ENCODE peak calls at places on chromosome 11, in eight cellular contexts. One of them, this sample, is unnamed. For H3K9me3, the result is how much of the 10 kb centered on the place peaks cover.

GRCh38 chr11:38095268-38095667 is 1497.2 kb upstream of the RAG2 start:
- DNase-seq in HCT116: no peak
- DNase-seq in tibial artery: no peak
- DNase-seq in neural progenitor cell: no peak
- DNase-seq in fibroblast of lung: no peak
- DNase-seq in IMR-90: no peak
- DNase-seq in body of pancreas: no peak
- DNase-seq in ovary: no peak
- DNase-seq in this sample: no peak

GRCh38 chr11:109075976-109076375 is 346.0 kb upstream of the C11orf87 start:
- DNase-seq in HCT116: no peak
- DNase-seq in tibial artery: no peak
- DNase-seq in neural progenitor cell: no peak
- DNase-seq in body of pancreas: no peak
- DNase-seq in ovary: no peak
- DNase-seq in IMR-90: no peak
- DNase-seq in fibroblast of lung: no peak
- DNase-seq in this sample: no peak

GRCh38 chr11:57792060-57792541 is 30.5 kb downstream of the CTNND1 start:
- DNase-seq in HCT116: no peak
- DNase-seq in IMR-90: peak
- DNase-seq in ovary: no peak
- DNase-seq in body of pancreas: no peak
- DNase-seq in neural progenitor cell: no peak
- DNase-seq in fibroblast of lung: peak
- DNase-seq in tibial artery: peak
- DNase-seq in this sample: peak

GRCh38 chr11:46223252-46223513 is 54.3 kb upstream of the CREB3L1 start:
- DNase-seq in IMR-90: no peak
- DNase-seq in body of pancreas: no peak
- DNase-seq in HCT116: no peak
- DNase-seq in ovary: no peak
- DNase-seq in neural progenitor cell: no peak
- DNase-seq in fibroblast of lung: no peak
- DNase-seq in tibial artery: no peak
- DNase-seq in this sample: no peak

GRCh38 chr11:8793114-8793777 is 110.7 kb downstream of the RPL27A start:
- DNase-seq in neural progenitor cell: no peak
- DNase-seq in body of pancreas: no peak
- DNase-seq in fibroblast of lung: peak
- DNase-seq in HCT116: no peak
- DNase-seq in IMR-90: peak
- DNase-seq in tibial artery: no peak
- DNase-seq in ovary: no peak
- DNase-seq in this sample: no peak

GRCh38 chr11:70891844-70892380 is 360.5 kb downstream of the SHANK2 start:
- DNase-seq in HCT116: no peak
- DNase-seq in tibial artery: no peak
- DNase-seq in neural progenitor cell: no peak
- DNase-seq in IMR-90: no peak
- DNase-seq in body of pancreas: no peak
- DNase-seq in ovary: no peak
- DNase-seq in fibroblast of lung: no peak
- DNase-seq in this sample: peak

GRCh38 chr11:128400382-128401203 is 186.8 kb downstream of the ETS1 start:
- DNase-seq in ovary: no peak
- DNase-seq in HCT116: no peak
- DNase-seq in body of pancreas: no peak
- DNase-seq in neural progenitor cell: no peak
- DNase-seq in IMR-90: peak
- DNase-seq in fibroblast of lung: peak
- DNase-seq in tibial artery: no peak
- DNase-seq in this sample: no peak

GRCh38 chr11:102400603-102401002 is 52.0 kb downstream of the TMEM123 start:
- DNase-seq in ovary: no peak
- DNase-seq in body of pancreas: no peak
- DNase-seq in tibial artery: no peak
- DNase-seq in neural progenitor cell: no peak
- DNase-seq in IMR-90: no peak
- DNase-seq in fibroblast of lung: no peak
- DNase-seq in HCT116: no peak
- DNase-seq in this sample: no peak

GRCh38 chr11:122843281-122844150 is 5.2 kb downstream of the CRTAM start:
- DNase-seq in IMR-90: no peak
- DNase-seq in ovary: no peak
- DNase-seq in HCT116: no peak
- DNase-seq in tibial artery: no peak
- DNase-seq in neural progenitor cell: no peak
- DNase-seq in body of pancreas: no peak
- DNase-seq in fibroblast of lung: no peak
- DNase-seq in this sample: no peak

GRCh38 chr11:20310596-20311394 is 52.7 kb upstream of the HTATIP2 start:
- DNase-seq in ovary: no peak
- DNase-seq in neural progenitor cell: peak
- DNase-seq in IMR-90: no peak
- DNase-seq in HCT116: no peak
- DNase-seq in tibial artery: no peak
- DNase-seq in body of pancreas: no peak
- DNase-seq in fibroblast of lung: no peak
- DNase-seq in this sample: no peak

GRCh38 chr11:11973361-11973800 is 35.0 kb downstream of the DKK3 start:
- DNase-seq in body of pancreas: no peak
- DNase-seq in tibial artery: peak
- DNase-seq in HCT116: no peak
- DNase-seq in IMR-90: peak
- DNase-seq in fibroblast of lung: peak
- DNase-seq in ovary: peak
- DNase-seq in neural progenitor cell: no peak
- DNase-seq in this sample: no peak

GRCh38 chr11:131819845-131820244 is 449.4 kb downstream of the NTM start:
- DNase-seq in ovary: no peak
- DNase-seq in fibroblast of lung: no peak
- DNase-seq in body of pancreas: no peak
- DNase-seq in IMR-90: no peak
- DNase-seq in tibial artery: no peak
- DNase-seq in neural progenitor cell: no peak
- DNase-seq in HCT116: no peak
- DNase-seq in this sample: no peak

GRCh38 chr11:120079750-120080610 is 57.9 kb downstream of the TRIM29 start:
- DNase-seq in HCT116: no peak
- DNase-seq in tibial artery: no peak
- DNase-seq in neural progenitor cell: no peak
- DNase-seq in IMR-90: no peak
- DNase-seq in ovary: no peak
- DNase-seq in fibroblast of lung: no peak
- DNase-seq in body of pancreas: peak
- DNase-seq in this sample: no peak

GRCh38 chr11:79206951-79207350 is 233.9 kb downstream of the TENM4 start:
- DNase-seq in body of pancreas: no peak
- DNase-seq in HCT116: no peak
- DNase-seq in IMR-90: no peak
- DNase-seq in fibroblast of lung: no peak
- DNase-seq in ovary: no peak
- DNase-seq in neural progenitor cell: no peak
- DNase-seq in tibial artery: no peak
- DNase-seq in this sample: no peak

GRCh38 chr11:83249972-83250593 is 36.1 kb downstream of the CCDC90B start:
- DNase-seq in body of pancreas: no peak
- DNase-seq in fibroblast of lung: peak
- DNase-seq in IMR-90: peak
- DNase-seq in tibial artery: no peak
- DNase-seq in HCT116: peak
- DNase-seq in neural progenitor cell: peak
- DNase-seq in ovary: no peak
- DNase-seq in this sample: no peak

GRCh38 chr11:124725719-124726105 is 14.0 kb upstream of the NRGN start:
- DNase-seq in neural progenitor cell: no peak
- DNase-seq in tibial artery: no peak
- DNase-seq in HCT116: no peak
- DNase-seq in IMR-90: peak
- DNase-seq in fibroblast of lung: peak
- DNase-seq in ovary: no peak
- DNase-seq in body of pancreas: no peak
- DNase-seq in this sample: no peak

GRCh38 chr11:126925321-126926093 is 75.1 kb downstream of the KIRREL3 start:
- DNase-seq in IMR-90: peak
- DNase-seq in HCT116: no peak
- DNase-seq in body of pancreas: no peak
- DNase-seq in fibroblast of lung: no peak
- DNase-seq in neural progenitor cell: no peak
- DNase-seq in ovary: no peak
- DNase-seq in tibial artery: no peak
- DNase-seq in this sample: no peak

GRCh38 chr11:36157151-36157519 is 132.1 kb downstream of the COMMD9 start:
- DNase-seq in tibial artery: no peak
- DNase-seq in ovary: no peak
- DNase-seq in body of pancreas: no peak
- DNase-seq in IMR-90: no peak
- DNase-seq in neural progenitor cell: no peak
- DNase-seq in HCT116: no peak
- DNase-seq in fibroblast of lung: peak
- DNase-seq in this sample: no peak
- TF ChIP-seq CTCF in tibial artery: no peak
- TF ChIP-seq CTCF in ovary: no peak
- TF ChIP-seq CTCF in body of pancreas: no peak
- TF ChIP-seq CTCF in IMR-90: no peak
- TF ChIP-seq CTCF in neural progenitor cell: no peak
- TF ChIP-seq CTCF in HCT116: no peak
- TF ChIP-seq CTCF in fibroblast of lung: no peak
- TF ChIP-seq CTCF in this sample: no peak

GRCh38 chr11:6420677-6421076 is 1.8 kb upstream of the APBB1 start:
- DNase-seq in HCT116: no peak
- DNase-seq in neural progenitor cell: no peak
- DNase-seq in IMR-90: no peak
- DNase-seq in body of pancreas: no peak
- DNase-seq in fibroblast of lung: no peak
- DNase-seq in ovary: no peak
- DNase-seq in tibial artery: no peak
- DNase-seq in this sample: no peak
- H3K9me3 ChIP-seq in HCT116: under half
- H3K9me3 ChIP-seq in neural progenitor cell: under half
- H3K9me3 ChIP-seq in IMR-90: under half
- H3K9me3 ChIP-seq in body of pancreas: under half
- H3K9me3 ChIP-seq in fibroblast of lung: under half
- H3K9me3 ChIP-seq in ovary: under half
- H3K9me3 ChIP-seq in tibial artery: under half
- H3K9me3 ChIP-seq in this sample: under half

DNA sequence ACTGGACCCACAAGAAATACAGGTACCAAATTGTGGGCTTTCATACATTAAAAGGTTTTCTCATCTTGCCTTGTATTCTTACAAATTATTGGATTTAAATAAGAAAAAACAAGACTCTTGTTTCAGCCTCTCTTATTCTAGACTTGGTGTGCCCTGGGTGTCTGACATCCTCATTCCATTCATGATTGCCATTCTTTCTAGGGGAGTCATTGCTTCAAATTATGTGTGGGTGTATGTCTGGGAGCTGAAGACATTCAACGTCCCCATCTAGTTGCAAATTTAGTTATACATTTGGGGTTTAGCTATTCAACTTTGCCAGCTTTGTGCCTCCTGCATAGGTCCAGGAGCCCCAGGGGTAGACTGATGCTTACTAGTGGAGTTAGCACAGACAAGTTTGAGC is 18.1 kb downstream of the MAML2 start:
- DNase-seq in HCT116: peak
- DNase-seq in IMR-90: peak
- DNase-seq in ovary: no peak
- DNase-seq in tibial artery: no peak
- DNase-seq in neural progenitor cell: no peak
- DNase-seq in fibroblast of lung: peak
- DNase-seq in body of pancreas: no peak
- DNase-seq in this sample: no peak
- H3K4me3 ChIP-seq in HCT116: peak
- H3K4me3 ChIP-seq in IMR-90: no peak
- H3K4me3 ChIP-seq in ovary: no peak
- H3K4me3 ChIP-seq in tibial artery: no peak
- H3K4me3 ChIP-seq in neural progenitor cell: no peak
- H3K4me3 ChIP-seq in fibroblast of lung: no peak
- H3K4me3 ChIP-seq in body of pancreas: no peak
- H3K4me3 ChIP-seq in this sample: no peak

DNA sequence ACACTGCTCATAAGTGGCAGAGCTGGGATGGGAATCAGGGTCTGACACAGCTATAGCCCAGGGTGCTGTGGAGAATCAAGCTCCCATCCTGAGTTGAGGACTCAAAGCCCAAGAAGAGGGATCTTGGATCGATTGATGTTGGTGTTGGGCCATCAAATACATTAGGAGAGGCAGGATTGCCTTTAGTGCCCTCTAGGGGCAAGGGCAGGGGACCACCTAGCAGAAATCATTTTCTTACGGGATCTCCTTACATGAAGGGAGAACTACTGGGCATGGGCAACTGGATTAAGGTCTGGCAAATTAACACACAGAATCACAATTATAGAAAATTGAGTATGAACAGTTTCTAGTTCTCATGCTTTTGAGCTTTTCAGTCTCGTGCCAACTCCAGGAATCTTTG is 24.9 kb upstream of the EMSY start:
- DNase-seq in fibroblast of lung: no peak
- DNase-seq in IMR-90: no peak
- DNase-seq in body of pancreas: peak
- DNase-seq in tibial artery: no peak
- DNase-seq in ovary: no peak
- DNase-seq in HCT116: no peak
- DNase-seq in neural progenitor cell: peak
- DNase-seq in this sample: no peak
- TF ChIP-seq CTCF in fibroblast of lung: peak
- TF ChIP-seq CTCF in IMR-90: peak
- TF ChIP-seq CTCF in body of pancreas: peak
- TF ChIP-seq CTCF in tibial artery: no peak
- TF ChIP-seq CTCF in ovary: no peak
- TF ChIP-seq CTCF in HCT116: peak
- TF ChIP-seq CTCF in neural progenitor cell: peak
- TF ChIP-seq CTCF in this sample: peak

GRCh38 chr11:29029452-29029851 is 921.3 kb downstream of the METTL15 start:
- DNase-seq in neural progenitor cell: no peak
- DNase-seq in HCT116: no peak
- DNase-seq in body of pancreas: no peak
- DNase-seq in fibroblast of lung: no peak
- DNase-seq in ovary: no peak
- DNase-seq in tibial artery: no peak
- DNase-seq in IMR-90: no peak
- DNase-seq in this sample: no peak
- H3K9me3 ChIP-seq in neural progenitor cell: under half
- H3K9me3 ChIP-seq in HCT116: under half
- H3K9me3 ChIP-seq in body of pancreas: under half
- H3K9me3 ChIP-seq in fibroblast of lung: under half
- H3K9me3 ChIP-seq in ovary: under half
- H3K9me3 ChIP-seq in tibial artery: under half
- H3K9me3 ChIP-seq in IMR-90: under half
- H3K9me3 ChIP-seq in this sample: under half

GRCh38 chr11:61509058-61510029 is 795 bp downstream of the LRRC10B start:
- DNase-seq in ovary: no peak
- DNase-seq in tibial artery: no peak
- DNase-seq in body of pancreas: peak
- DNase-seq in neural progenitor cell: peak
- DNase-seq in fibroblast of lung: peak
- DNase-seq in HCT116: peak
- DNase-seq in IMR-90: peak
- DNase-seq in this sample: peak
- H3K4me3 ChIP-seq in ovary: no peak
- H3K4me3 ChIP-seq in tibial artery: peak
- H3K4me3 ChIP-seq in body of pancreas: no peak
- H3K4me3 ChIP-seq in neural progenitor cell: peak
- H3K4me3 ChIP-seq in fibroblast of lung: peak
- H3K4me3 ChIP-seq in HCT116: no peak
- H3K4me3 ChIP-seq in IMR-90: no peak
- H3K4me3 ChIP-seq in this sample: peak

GRCh38 chr11:16933756-16934603 is 80.2 kb downstream of the PLEKHA7 start:
- DNase-seq in HCT116: no peak
- DNase-seq in neural progenitor cell: no peak
- DNase-seq in IMR-90: no peak
- DNase-seq in ovary: peak
- DNase-seq in fibroblast of lung: no peak
- DNase-seq in tibial artery: no peak
- DNase-seq in body of pancreas: peak
- DNase-seq in this sample: no peak
- TF ChIP-seq CTCF in HCT116: no peak
- TF ChIP-seq CTCF in neural progenitor cell: no peak
- TF ChIP-seq CTCF in IMR-90: no peak
- TF ChIP-seq CTCF in ovary: no peak
- TF ChIP-seq CTCF in fibroblast of lung: no peak
- TF ChIP-seq CTCF in tibial artery: no peak
- TF ChIP-seq CTCF in body of pancreas: no peak
- TF ChIP-seq CTCF in this sample: no peak

This sample was measured in lower lobe of right lung.